ENCODE peak calls at places on chromosomes 5 and 9, in seven cellular contexts. G is cardiac fibroblast; A is HEK293T; M is GM06990; T is central memory CD8-positive, alpha-beta T cell; I is neuronal stem cell; F is stimulated activated CD8-positive, alpha-beta memory T cell treated with anti-CD3 and anti-CD28 coated beads, Interleukin-15, amount 100 ng/mL, for 1 hour. X is an unnamed sample.

GRCh38 chr5:407801-408268 is 35.1 kb upstream of the EXOC3 start:
- DNase-seq in F (no peak), A (no peak), T (no peak), I (no peak), G (no peak), M (no peak), X (no peak)

GRCh38 chr9:135414293-135414692 is 65.3 kb upstream of the PPP1R26 start:
- DNase-seq in I (no peak), G (no peak), F (no peak), A (no peak), M (no peak), T (no peak), X (no peak)

GRCh38 chr5:109936996-109937395 is 247.3 kb downstream of the MAN2A1 start:
- DNase-seq in G (no peak), I (no peak), A (no peak), F (no peak), M (no peak), T (no peak), X (no peak)

GRCh38 chr5:6704361-6704851 is 8.8 kb upstream of the TENT4A start:
- DNase-seq in G (peak; percentile 88), I (no peak), F (no peak), A (no peak), T (no peak), M (no peak), X (no peak)

GRCh38 chr9:92100237-92100911 is 14.8 kb downstream of the SPTLC1 start:
- DNase-seq in M (no peak), I (no peak), T (no peak), A (no peak), G (peak; percentile 70), F (no peak), X (no peak)

GRCh38 chr5:36459191-36460135 is 146.9 kb upstream of the SLC1A3 start:
- DNase-seq in F (no peak), A (peak; percentile 37), T (no peak), I (no peak), G (no peak), M (no peak), X (peak; percentile 33)

GRCh38 chr5:174733836-174734235 is 9.5 kb downstream of the MSX2 start:
- DNase-seq in F (no peak), T (no peak), A (no peak), M (no peak), G (no peak), I (no peak), X (no peak)

GRCh38 chr5:13921573-13921972 is 22.9 kb downstream of the DNAH5 start:
- DNase-seq in T (no peak), M (no peak), A (no peak), I (no peak), G (no peak), F (no peak), X (no peak)

GRCh38 chr5:105953616-105954015 is 1717.1 kb downstream of the EFNA5 start:
- DNase-seq in F (no peak), T (no peak), I (no peak), G (no peak), A (no peak), M (no peak), X (no peak)

GRCh38 chr5:174511711-174512253 is 212.6 kb upstream of the MSX2 start:
- DNase-seq in I (no peak), M (no peak), G (no peak), T (no peak), A (no peak), F (no peak), X (no peak)

GRCh38 chr9:114314256-114314867 is 8.5 kb upstream of the ORM1 start:
- DNase-seq in G (no peak), A (no peak), F (no peak), M (no peak), T (no peak), I (no peak), X (no peak)

GRCh38 chr5:93569295-93570164 is 11.5 kb downstream of the NR2F1-AS1 start:
- DNase-seq in I (no peak), G (no peak), A (no peak), M (no peak), F (no peak), T (no peak), X (no peak)

GRCh38 chr9:113501129-113501686 is 37.7 kb downstream of the RGS3 start:
- DNase-seq in G (peak; percentile 48), F (no peak), T (no peak), A (no peak), M (no peak), I (no peak), X (no peak)

GRCh38 chr5:69024241-69024651 is 69.6 kb upstream of the SLC30A5 start:
- DNase-seq in A (peak; percentile 74), I (peak; percentile 26), F (no peak), T (no peak), M (no peak), G (peak; percentile 64), X (peak; percentile 80)

X was measured in A673.